ENCODE peak calls at places on chromosome 21, in four cellular contexts. W, H, C and T are unnamed samples.
A peak's percentile ranks its signal among the peaks of the same experiment; 100 is the strongest.

GRCh38 chr21:15837603-15838002 is 107.8 kb downstream of the USP25 start:
- DNase-seq in W (peak; percentile 67), H (no peak), C (no peak), T (no peak)

GRCh38 chr21:43348801-43349261 is 78.1 kb downstream of the SIK1 start:
- DNase-seq in W (no peak), H (peak; percentile 77), C (no peak), T (no peak)

GRCh38 chr21:15408089-15408488 is 321.7 kb upstream of the USP25 start:
- DNase-seq in W (no peak), H (no peak), C (peak; percentile 75), T (peak; percentile 54)

GRCh38 chr21:16116798-16117197 is 387.0 kb downstream of the USP25 start:
- DNase-seq in W (peak; percentile 77), H (no peak), C (no peak), T (no peak)

GRCh38 chr21:28378026-28378425 is 614.7 kb downstream of the LTN1 start:
- DNase-seq in W (no peak), H (no peak), C (no peak), T (no peak)

GRCh38 chr21:22342855-22343254 is 1344.6 kb downstream of the NCAM2 start:
- DNase-seq in W (no peak), H (no peak), C (peak; percentile 28), T (no peak)

GRCh38 chr21:43688906-43689305 is 29.5 kb downstream of the RRP1B start:
- DNase-seq in W (no peak), H (no peak), C (no peak), T (no peak)

GRCh38 chr21:20646431-20646830 is 351.8 kb upstream of the NCAM2 start:
- DNase-seq in W (no peak), H (peak; percentile 29), C (no peak), T (no peak)

GRCh38 chr21:14361958-14362357 is 21.0 kb downstream of the HSPA13 start:
- DNase-seq in W (no peak), H (no peak), C (no peak), T (peak; percentile 89)

GRCh38 chr21:29091032-29091431 is 17.6 kb upstream of the CCT8 start:
- DNase-seq in W (peak; percentile 84), H (no peak), C (no peak), T (peak; percentile 68)

GRCh38 chr21:15732290-15732995 is 2.7 kb downstream of the USP25 start:
- DNase-seq in W (peak; percentile 51), H (no peak), C (peak; percentile 90), T (peak; percentile 40)

GRCh38 chr21:25220954-25221353 is 386.3 kb downstream of the MRPL39 start:
- DNase-seq in W (no peak), H (no peak), C (no peak), T (no peak)

GRCh38 chr21:46371204-46372013 is 47.5 kb downstream of the PCNT start:
- DNase-seq in W (no peak), H (peak; percentile 20), C (no peak), T (no peak)

GRCh38 chr21:29181799-29182470 is 51.5 kb downstream of the MAP3K7CL start:
- DNase-seq in W (peak; percentile 95), H (no peak), C (peak; percentile 30), T (peak; percentile 64)

GRCh38 chr21:46517361-46517760 is 58.7 kb downstream of the DIP2A start:
- DNase-seq in W (no peak), H (no peak), C (no peak), T (no peak)

GRCh38 chr21:43360441-43361126 is 66.3 kb downstream of the SIK1 start:
- DNase-seq in W (no peak), H (peak; percentile 60), C (no peak), T (no peak)

GRCh38 chr21:20220586-20220985 is 777.6 kb upstream of the NCAM2 start:
- DNase-seq in W (no peak), H (no peak), C (no peak), T (no peak)

GRCh38 chr21:26736449-26736848 is 108.8 kb downstream of the ADAMTS1 start:
- DNase-seq in W (no peak), H (no peak), C (no peak), T (no peak)

GRCh38 chr21:14366998-14367397 is 15.9 kb downstream of the HSPA13 start:
- DNase-seq in W (no peak), H (no peak), C (no peak), T (no peak)

GRCh38 chr21:26169611-26170470 is 729 bp downstream of the APP start:
- DNase-seq in W (peak; percentile 65), H (peak; percentile 86), C (peak; percentile 68), T (peak; percentile 61)

GRCh38 chr21:43004926-43005325 is 30.6 kb downstream of the PKNOX1 start:
- DNase-seq in W (no peak), H (no peak), C (no peak), T (no peak)

GRCh38 chr21:25790122-25790951 is 55.6 kb downstream of the GABPA start:
- DNase-seq in W (peak; percentile 41), H (no peak), C (peak; percentile 66), T (peak; percentile 27)

GRCh38 chr21:23853796-23854379 is 1753.4 kb downstream of the MRPL39 start:
- DNase-seq in W (peak; percentile 31), H (no peak), C (peak; percentile 59), T (no peak)

GRCh38 chr21:43346551-43346950 is 80.4 kb downstream of the SIK1 start:
- DNase-seq in W (no peak), H (no peak), C (no peak), T (no peak)

GRCh38 chr21:9008636-9009035 is 1512.7 kb upstream of the TPTE start:
- DNase-seq in W (no peak), H (no peak), C (no peak), T (no peak)

GRCh38 chr21:27248791-27249190 is 281.9 kb upstream of the ADAMTS5 start:
- DNase-seq in W (peak; percentile 60), H (no peak), C (no peak), T (no peak)

GRCh38 chr21:15298306-15298705 is 233.5 kb upstream of the NRIP1 start:
- DNase-seq in W (no peak), H (no peak), C (no peak), T (no peak)

GRCh38 chr21:25513810-25514209 is 93.5 kb downstream of the MRPL39 start:
- DNase-seq in W (no peak), H (no peak), C (no peak), T (no peak)

GRCh38 chr21:19844334-19844733 is 1153.9 kb upstream of the NCAM2 start:
- DNase-seq in W (no peak), H (no peak), C (no peak), T (no peak)

GRCh38 chr21:18608226-18608625 is 204.6 kb upstream of the TMPRSS15 start:
- DNase-seq in W (no peak), H (no peak), C (no peak), T (no peak)

GRCh38 chr21:28832013-28832714 is 160.5 kb downstream of the LTN1 start:
- DNase-seq in W (peak; percentile 41), H (no peak), C (peak; percentile 30), T (peak; percentile 89)

GRCh38 chr21:46455575-46456385 is 2.9 kb upstream of the DIP2A start:
- DNase-seq in W (peak; percentile 66), H (no peak), C (no peak), T (peak; percentile 71)

GRCh38 chr21:46500224-46500861 is 41.7 kb downstream of the DIP2A start:
- DNase-seq in W (peak; percentile 40), H (no peak), C (peak; percentile 90), T (peak; percentile 23)

GRCh38 chr21:15823486-15824150 is 93.8 kb downstream of the USP25 start:
- DNase-seq in W (no peak), H (no peak), C (no peak), T (no peak)

GRCh38 chr21:43311303-43311817 is 115.6 kb downstream of the SIK1 start:
- DNase-seq in W (no peak), H (peak; percentile 46), C (peak; percentile 66), T (peak; percentile 14)

GRCh38 chr21:24045775-24046215 is 1561.5 kb downstream of the MRPL39 start:
- DNase-seq in W (peak; percentile 99), H (peak; percentile 73), C (peak; percentile 57), T (no peak)

DNA sequence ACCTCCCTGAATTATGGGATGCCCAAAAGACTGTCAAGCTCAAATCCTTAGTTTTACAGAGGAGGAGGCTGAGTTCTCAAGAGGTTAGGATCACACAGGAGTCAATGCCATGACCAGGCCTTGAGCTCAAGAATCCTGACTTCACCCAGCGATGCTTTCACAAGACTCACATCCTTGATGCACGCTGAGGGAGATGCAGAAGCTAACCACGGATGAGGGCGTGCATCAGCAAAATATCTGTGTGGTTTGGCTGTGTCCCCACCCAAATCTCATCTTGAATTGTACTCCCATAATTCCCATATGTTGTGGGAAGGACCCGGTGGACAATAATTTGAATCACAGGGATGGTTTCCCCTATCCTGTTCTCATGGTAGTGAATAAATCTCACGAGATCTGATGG is 133.2 kb downstream of the KCNJ6 start:
- DNase-seq in W (peak; percentile 35), H (no peak), C (no peak), T (no peak)
- H3K27ac ChIP-seq in W (no peak overlapping the region), H (no peak overlapping the region), C (no peak overlapping the region), T (no peak overlapping the region)

GRCh38 chr21:31873275-31873695 is 465 bp downstream of the HUNK start:
- DNase-seq in W (no peak), H (peak; percentile 67), C (peak; percentile 64), T (no peak)
- H3K27me3 ChIP-seq in W (peaks cover 12% of the 10 kb centered on the region), H (no peaks in the 10 kb centered on the region), C (peaks cover 21% of the 10 kb centered on the region), T (peaks cover 32% of the 10 kb centered on the region)

GRCh38 chr21:33969600-33969999 is 54.0 kb upstream of the ATP5PO start:
- DNase-seq in W (no peak), H (no peak), C (no peak), T (no peak)

GRCh38 chr21:33967086-33967571 is 51.5 kb upstream of the ATP5PO start:
- DNase-seq in W (no peak), H (no peak), C (no peak), T (no peak)

GRCh38 chr21:33968082-33968997 is 52.7 kb upstream of the ATP5PO start:
- DNase-seq in W (peak; percentile 64), H (no peak), C (no peak), T (peak; percentile 70)

GRCh38 chr21:33966324-33966949 is 50.8 kb upstream of the ATP5PO start:
- DNase-seq in W (no peak), H (no peak), C (no peak), T (no peak)

GRCh38 chr21:33968998-33969353 is 53.4 kb upstream of the ATP5PO start:
- DNase-seq in W (peak; percentile 11), H (no peak), C (no peak), T (no peak)
- H3K27ac ChIP-seq in W (no peak overlapping the region), H (peak overlapping the region; percentile 8), C (no peak overlapping the region), T (peak overlapping the region; percentile 56)

GRCh38 chr21:36716387-36716786 is 17.5 kb downstream of the SIM2 start:
- DNase-seq in W (no peak), H (no peak), C (no peak), T (no peak)
- H3K27me3 ChIP-seq in W (peaks cover 60% of the 10 kb centered on the region), H (peaks cover 85% of the 10 kb centered on the region), C (no peaks in the 10 kb centered on the region), T (peaks cover under 1% of the 10 kb centered on the region)

GRCh38 chr21:41953831-41954653 is at the start of gene C2CD2:
- DNase-seq in W (peak; percentile 73), H (peak; percentile 88), C (peak; percentile 57), T (peak; percentile 50)
- H3K27ac ChIP-seq in W (peak within 1 kb of the TSS; percentile 63), H (peak within 1 kb of the TSS; percentile 62), C (no peak within 1 kb of the TSS), T (peak within 1 kb of the TSS; percentile 51)

GRCh38 chr21:38664315-38664714 is 141.4 kb upstream of the ETS2 start:
- DNase-seq in W (no peak), H (no peak), C (no peak), T (no peak)
- H3K27me3 ChIP-seq in W (peaks cover 83% of the 10 kb centered on the region), H (peaks cover 15% of the 10 kb centered on the region), C (peaks cover 10% of the 10 kb centered on the region), T (peaks cover 23% of the 10 kb centered on the region)